ENCODE peak calls at places on chromosomes 16 and 17, in eight cellular contexts. G is left lung, V is aorta, S is GM23248, N is AG04450, P is mammary epithelial cell, M is right atrium auricular region, E is cardiac muscle cell. X is an unnamed sample. For H3K9me3, the result is how much of the 10 kb centered on the place peaks cover.

GRCh38 chr16:48609453-48610023 is 442 bp downstream of the N4BP1 start:
- DNase-seq in G (no peak), V (peak), S (peak), N (no peak), P (peak), M (no peak), E (peak), X (peak)

GRCh38 chr16:1124795-1125194 is 28.1 kb upstream of the CACNA1H start:
- DNase-seq in G (no peak), V (no peak), S (no peak), N (no peak), P (no peak), M (no peak), E (no peak), X (no peak)

GRCh38 chr16:72179592-72179991 is 7.6 kb upstream of the PMFBP1 start:
- DNase-seq in G (no peak), V (no peak), S (no peak), N (no peak), P (no peak), M (no peak), E (no peak), X (no peak)

GRCh38 chr16:10250137-10250850 is 68.1 kb upstream of the GRIN2A start:
- DNase-seq in G (no peak), V (no peak), S (no peak), N (no peak), P (no peak), M (no peak), E (no peak), X (no peak)

GRCh38 chr17:34452769-34453168 is 89.7 kb upstream of the CCL1 start:
- DNase-seq in G (no peak), V (no peak), S (no peak), N (no peak), P (no peak), M (no peak), E (no peak), X (no peak)

GRCh38 chr17:67974598-67975066 is 21.6 kb downstream of the C17orf58 start:
- DNase-seq in G (no peak), V (no peak), S (no peak), N (no peak), P (no peak), M (peak), E (no peak), X (no peak)

GRCh38 chr17:2815781-2816185 is 19.5 kb downstream of the RAP1GAP2 start:
- DNase-seq in G (no peak), V (no peak), S (no peak), N (no peak), P (no peak), M (no peak), E (no peak), X (peak)

GRCh38 chr17:79485991-79486390 is 124.9 kb downstream of the RBFOX3 start:
- DNase-seq in G (no peak), V (no peak), S (no peak), N (no peak), P (no peak), M (no peak), E (no peak), X (no peak)

GRCh38 chr17:17351901-17352781 is 49.0 kb downstream of the NT5M start:
- DNase-seq in G (no peak), V (no peak), S (peak), N (no peak), P (no peak), M (peak), E (peak), X (peak)

DNA sequence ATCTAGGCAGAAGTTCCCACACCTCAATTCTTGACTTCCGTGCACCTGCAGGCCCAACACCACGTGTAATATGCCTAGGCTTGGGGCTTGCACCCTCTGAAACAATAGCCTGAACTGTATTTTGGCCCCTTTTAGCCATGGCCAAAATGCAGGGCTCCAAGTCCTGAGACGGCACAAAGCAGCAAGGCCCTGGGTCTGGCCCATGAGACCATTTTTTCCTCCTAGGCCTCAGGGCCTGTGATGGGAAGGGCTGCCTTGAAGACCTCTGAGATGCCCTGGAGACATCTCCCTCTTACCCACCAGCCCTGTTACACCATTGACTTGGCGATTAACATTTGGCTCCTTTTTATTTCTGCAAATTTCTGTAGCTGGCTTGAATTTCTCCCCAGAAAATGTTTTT is 238.6 kb downstream of the CDH13 start:
- DNase-seq in G (no peak), V (no peak), S (no peak), N (no peak), P (no peak), M (no peak), E (no peak), X (no peak)
- H3K9me3 ChIP-seq in G (under half), V (under half), S (under half), N (under half), P (under half), M (under half), E (under half), X (under half)

GRCh38 chr16:86200722-86201121 is 301.8 kb downstream of the IRF8 start:
- DNase-seq in G (no peak), V (no peak), S (no peak), N (no peak), P (no peak), M (no peak), E (no peak), X (no peak)
- H3K27ac ChIP-seq in G (peak), V (no peak), S (no peak), N (peak), P (no peak), M (no peak), E (no peak), X (no peak)

DNA sequence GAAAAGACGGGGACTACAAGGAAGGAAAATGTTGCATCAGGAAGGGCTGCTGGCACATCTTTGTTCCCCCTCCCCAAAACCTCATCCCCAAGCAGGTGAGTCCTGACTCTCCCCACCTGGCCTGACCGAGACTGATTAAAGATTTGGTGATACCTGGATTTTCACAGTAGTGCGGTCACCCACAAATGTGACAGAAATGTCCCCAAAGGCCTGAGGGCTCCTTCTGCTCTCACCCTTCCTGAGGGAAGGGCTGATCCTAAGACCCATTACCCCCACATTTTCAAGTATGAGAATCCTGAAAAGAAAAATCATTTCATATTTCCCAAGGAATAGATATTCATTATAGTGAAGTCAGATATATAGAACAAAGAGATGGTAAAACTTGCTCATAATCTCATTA is 28.8 kb downstream of the TBC1D3B start:
- DNase-seq in G (no peak), V (no peak), S (no peak), N (no peak), P (no peak), M (no peak), E (no peak), X (no peak)
- H3K9me3 ChIP-seq in G (under half), V (under half), S (under half), N (under half), P (under half), M (under half), E (under half), X (under half)

DNA sequence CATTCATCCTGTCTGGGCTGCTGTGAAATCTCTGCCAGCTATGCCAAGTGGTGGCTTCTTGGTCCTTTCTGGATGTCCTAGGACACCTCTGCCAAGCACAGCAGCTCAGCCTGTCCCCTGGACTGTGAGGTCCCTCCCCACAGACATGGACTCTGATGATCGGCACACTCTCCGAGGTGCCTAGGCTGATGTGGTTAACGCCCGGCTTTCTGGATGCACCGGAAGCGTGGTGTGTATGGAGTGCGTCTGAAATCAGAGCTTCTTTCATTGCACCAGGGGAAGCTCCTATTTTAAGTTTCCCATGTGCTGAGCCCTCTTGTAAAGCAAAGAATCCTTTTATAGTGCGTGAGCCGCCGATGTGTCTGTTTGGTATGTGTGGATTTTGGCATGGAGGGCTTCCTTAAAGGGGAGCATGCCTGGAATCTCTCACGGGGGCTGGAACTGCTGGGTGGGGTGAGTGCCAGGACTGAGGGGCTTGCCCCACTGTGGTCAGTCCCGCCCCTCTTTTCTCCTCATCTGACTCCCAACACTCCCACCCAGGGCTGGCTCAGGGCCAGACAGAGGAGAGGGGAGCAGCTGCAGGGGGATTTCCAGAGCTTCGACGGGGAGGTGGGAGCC is 6.9 kb upstream of the ARHGAP23 start:
- DNase-seq in G (no peak), V (peak), S (peak), N (peak), P (no peak), M (no peak), E (peak), X (no peak)
- H3K27ac ChIP-seq in G (no peak), V (no peak), S (no peak), N (peak), P (no peak), M (peak), E (peak), X (peak)

DNA sequence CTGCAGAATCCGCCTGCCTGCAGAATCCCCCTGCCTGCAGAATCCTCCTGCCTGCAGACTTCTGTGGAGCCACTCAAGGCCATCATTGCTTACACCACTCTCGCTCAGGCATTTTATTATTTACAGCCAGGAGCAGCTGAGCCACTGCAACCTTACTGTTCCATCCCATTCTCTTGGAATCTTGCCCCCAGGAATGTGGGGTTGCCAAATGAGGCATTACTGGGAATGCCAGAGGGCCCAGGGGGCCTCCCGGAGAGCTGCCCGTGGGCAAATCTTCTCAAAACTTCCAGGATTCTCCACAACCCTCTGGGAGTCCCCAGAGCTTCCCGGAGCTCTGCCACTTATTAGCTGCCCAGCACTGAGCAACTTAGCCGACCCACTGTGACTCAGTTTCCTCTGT is 305.9 kb downstream of the FOXL1 start:
- DNase-seq in G (no peak), V (peak), S (no peak), N (no peak), P (no peak), M (no peak), E (no peak), X (no peak)
- H3K9me3 ChIP-seq in G (under half), V (under half), S (under half), N (under half), P (under half), M (under half), E (under half), X (under half)

GRCh38 chr17:45284176-45285140 is 22.6 kb upstream of the SPATA32 start:
- DNase-seq in G (no peak), V (no peak), S (no peak), N (no peak), P (peak), M (no peak), E (no peak), X (peak)
- H3K27ac ChIP-seq in G (no peak), V (no peak), S (no peak), N (no peak), P (peak), M (peak), E (no peak), X (peak)

DNA sequence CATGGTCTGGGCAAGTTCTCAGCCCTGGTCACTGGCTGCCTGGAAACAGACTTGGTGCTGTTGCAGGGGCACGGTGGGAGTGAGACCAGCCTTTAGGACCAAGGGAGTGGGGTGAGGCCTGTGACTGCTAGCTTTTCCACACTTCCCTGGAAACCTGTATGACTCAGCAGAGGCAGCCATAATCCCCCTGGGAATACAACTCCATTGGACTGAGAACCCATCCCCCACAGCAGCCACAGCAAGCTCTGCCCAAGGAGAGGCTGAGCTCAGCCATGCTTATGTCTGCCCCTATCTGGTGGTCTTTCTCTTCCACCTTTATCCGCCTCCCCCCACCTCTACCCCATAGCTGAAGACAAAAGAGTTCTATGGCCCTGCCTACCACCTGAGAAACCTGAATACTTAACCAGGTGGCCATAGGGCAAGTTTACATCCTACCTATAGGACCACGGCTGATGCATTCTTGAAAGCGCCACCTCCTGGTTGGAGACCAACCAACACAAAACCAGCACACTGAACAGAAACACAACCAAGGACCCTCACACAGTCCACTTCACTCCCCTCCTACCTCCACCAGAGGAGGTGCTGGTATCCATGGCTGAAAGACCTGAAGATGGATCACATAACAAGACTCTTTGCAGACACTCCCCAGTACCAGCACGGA is 816.2 kb upstream of the SOX9 start:
- DNase-seq in G (no peak), V (no peak), S (no peak), N (no peak), P (no peak), M (no peak), E (peak), X (no peak)
- H3K9me3 ChIP-seq in G (under half), V (under half), S (under half), N (under half), P (under half), M (under half), E (under half), X (under half)

GRCh38 chr17:9241774-9242496 is 220.6 kb downstream of the NTN1 start:
- DNase-seq in G (no peak), V (peak), S (no peak), N (no peak), P (no peak), M (no peak), E (no peak), X (peak)

GRCh38 chr17:9242497-9242881 is 221.2 kb downstream of the NTN1 start:
- DNase-seq in G (no peak), V (no peak), S (no peak), N (no peak), P (no peak), M (no peak), E (no peak), X (peak)

GRCh38 chr17:9241371-9241712 is 220.0 kb downstream of the NTN1 start:
- DNase-seq in G (no peak), V (peak), S (peak), N (no peak), P (no peak), M (peak), E (peak), X (peak)

GRCh38 chr17:9244066-9245052 is 223.0 kb downstream of the NTN1 start:
- DNase-seq in G (no peak), V (peak), S (peak), N (peak), P (no peak), M (no peak), E (peak), X (no peak)

GRCh38 chr17:9242983-9243382 is 221.7 kb downstream of the NTN1 start:
- DNase-seq in G (no peak), V (no peak), S (no peak), N (no peak), P (no peak), M (no peak), E (no peak), X (no peak)
- H3K27ac ChIP-seq in G (no peak), V (no peak), S (no peak), N (no peak), P (no peak), M (peak), E (no peak), X (no peak)

GRCh38 chr17:28578246-28579195 is 1.8 kb upstream of the ALDOC start:
- DNase-seq in G (no peak), V (no peak), S (no peak), N (no peak), P (no peak), M (no peak), E (no peak), X (no peak)
- H3K9me3 ChIP-seq in G (under half), V (under half), S (under half), N (under half), P (under half), M (under half), E (under half), X (under half)

DNA sequence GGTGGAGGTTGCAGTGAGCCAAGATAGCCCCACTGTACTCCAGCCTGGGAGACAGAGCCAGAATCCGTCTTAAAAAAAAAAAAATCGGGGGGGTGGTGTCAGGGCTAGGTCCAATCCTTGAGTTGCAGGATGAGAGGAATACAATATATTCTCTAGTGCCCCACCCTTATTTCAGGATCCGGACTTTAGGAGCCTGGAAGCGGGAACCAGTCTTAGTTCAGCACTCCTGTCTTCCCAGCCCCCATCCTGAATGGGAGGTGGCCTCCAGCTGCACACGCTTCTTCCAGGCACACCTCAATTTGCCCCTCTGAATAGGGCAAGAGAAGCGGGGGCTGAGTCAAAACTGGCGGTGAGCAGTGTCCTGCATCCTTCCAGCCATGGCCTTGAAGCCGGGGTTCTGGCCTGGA is 1.6 kb downstream of the FHOD1 start:
- DNase-seq in G (no peak), V (no peak), S (peak), N (no peak), P (peak), M (no peak), E (no peak), X (no peak)
- H3K27ac ChIP-seq in G (peak), V (no peak), S (peak), N (peak), P (peak), M (peak), E (peak), X (peak)

X was measured in heart left ventricle.